ENCODE peak calls at places on chromosomes 12 and 14, in four cellular contexts. One of them, this sample, is unnamed.

GRCh38 chr12:43742106-43742505 is 16.5 kb downstream of the PUS7L start:
- DNase-seq in psoas muscle: no peak
- DNase-seq in uterus: no peak
- DNase-seq in ovary: no peak
- DNase-seq in this sample: no peak

GRCh38 chr12:42819801-42820200 is 230.3 kb upstream of the PRICKLE1 start:
- DNase-seq in psoas muscle: no peak
- DNase-seq in uterus: no peak
- DNase-seq in ovary: no peak
- DNase-seq in this sample: no peak

GRCh38 chr12:57165741-57166140 is 18.3 kb upstream of the LRP1-AS start:
- DNase-seq in psoas muscle: no peak
- DNase-seq in uterus: no peak
- DNase-seq in ovary: peak; percentile 24
- DNase-seq in this sample: no peak

GRCh38 chr12:117042171-117042809 is 56.9 kb downstream of the TESC start:
- DNase-seq in psoas muscle: no peak
- DNase-seq in uterus: no peak
- DNase-seq in ovary: no peak
- DNase-seq in this sample: no peak

GRCh38 chr14:26522985-26523384 is 74.8 kb downstream of the NOVA1 start:
- DNase-seq in psoas muscle: no peak
- DNase-seq in uterus: no peak
- DNase-seq in ovary: no peak
- DNase-seq in this sample: no peak

GRCh38 chr14:22478670-22479069 is 110.4 kb downstream of the DAD1 start:
- DNase-seq in psoas muscle: no peak
- DNase-seq in uterus: peak; percentile 63
- DNase-seq in ovary: peak; percentile 43
- DNase-seq in this sample: no peak

GRCh38 chr14:94998702-94999101 is 158.6 kb downstream of the DICER1 start:
- DNase-seq in psoas muscle: no peak
- DNase-seq in uterus: no peak
- DNase-seq in ovary: no peak
- DNase-seq in this sample: no peak

GRCh38 chr14:49768301-49769121 is 558 bp downstream of the KLHDC2 start:
- DNase-seq in psoas muscle: peak; percentile 84
- DNase-seq in uterus: peak; percentile 35
- DNase-seq in ovary: peak; percentile 42
- DNase-seq in this sample: peak; percentile 85

GRCh38 chr12:53959314-53959713 is 4.6 kb downstream of the HOXC12 start:
- DNase-seq in psoas muscle: no peak
- DNase-seq in uterus: no peak
- DNase-seq in ovary: no peak
- DNase-seq in this sample: no peak

GRCh38 chr12:104555650-104556049 is 98.9 kb downstream of the CHST11 start:
- DNase-seq in psoas muscle: no peak
- DNase-seq in uterus: no peak
- DNase-seq in ovary: no peak
- DNase-seq in this sample: no peak

GRCh38 chr12:110282343-110282860 is 1.4 kb downstream of the ATP2A2 start:
- DNase-seq in psoas muscle: no peak
- DNase-seq in uterus: no peak
- DNase-seq in ovary: no peak
- DNase-seq in this sample: no peak

GRCh38 chr12:48027183-48028002 is 23.1 kb upstream of the COL2A1 start:
- DNase-seq in psoas muscle: no peak
- DNase-seq in uterus: no peak
- DNase-seq in ovary: no peak
- DNase-seq in this sample: no peak

GRCh38 chr14:21066882-21067502 is 3.1 kb upstream of the ARHGEF40 start:
- DNase-seq in psoas muscle: no peak
- DNase-seq in uterus: no peak
- DNase-seq in ovary: no peak
- DNase-seq in this sample: no peak

GRCh38 chr14:89294060-89294459 is 123.0 kb downstream of the FOXN3 start:
- DNase-seq in psoas muscle: no peak
- DNase-seq in uterus: no peak
- DNase-seq in ovary: no peak
- DNase-seq in this sample: peak; percentile 60

GRCh38 chr12:120439646-120440247 is 1.8 kb downstream of the COX6A1 start:
- DNase-seq in psoas muscle: peak; percentile 57
- DNase-seq in uterus: peak; percentile 43
- DNase-seq in ovary: peak; percentile 42
- DNase-seq in this sample: peak; percentile 57

GRCh38 chr12:11622774-11623375 is 26.6 kb upstream of the ETV6 start:
- DNase-seq in psoas muscle: no peak
- DNase-seq in uterus: no peak
- DNase-seq in ovary: no peak
- DNase-seq in this sample: no peak

GRCh38 chr14:104794099-104794498 is 1.4 kb downstream of the AKT1 start:
- DNase-seq in psoas muscle: no peak
- DNase-seq in uterus: no peak
- DNase-seq in ovary: no peak
- DNase-seq in this sample: no peak

GRCh38 chr14:104795781-104796681 is 483 bp upstream of the AKT1 start:
- DNase-seq in psoas muscle: peak; percentile 75
- DNase-seq in uterus: no peak
- DNase-seq in ovary: peak; percentile 55
- DNase-seq in this sample: no peak

GRCh38 chr14:104795468-104795780 is at the start of gene AKT1:
- DNase-seq in psoas muscle: no peak
- DNase-seq in uterus: no peak
- DNase-seq in ovary: no peak
- DNase-seq in this sample: no peak

GRCh38 chr14:104793703-104793959 is 1.9 kb downstream of the AKT1 start:
- DNase-seq in psoas muscle: no peak
- DNase-seq in uterus: no peak
- DNase-seq in ovary: no peak
- DNase-seq in this sample: no peak

DNA sequence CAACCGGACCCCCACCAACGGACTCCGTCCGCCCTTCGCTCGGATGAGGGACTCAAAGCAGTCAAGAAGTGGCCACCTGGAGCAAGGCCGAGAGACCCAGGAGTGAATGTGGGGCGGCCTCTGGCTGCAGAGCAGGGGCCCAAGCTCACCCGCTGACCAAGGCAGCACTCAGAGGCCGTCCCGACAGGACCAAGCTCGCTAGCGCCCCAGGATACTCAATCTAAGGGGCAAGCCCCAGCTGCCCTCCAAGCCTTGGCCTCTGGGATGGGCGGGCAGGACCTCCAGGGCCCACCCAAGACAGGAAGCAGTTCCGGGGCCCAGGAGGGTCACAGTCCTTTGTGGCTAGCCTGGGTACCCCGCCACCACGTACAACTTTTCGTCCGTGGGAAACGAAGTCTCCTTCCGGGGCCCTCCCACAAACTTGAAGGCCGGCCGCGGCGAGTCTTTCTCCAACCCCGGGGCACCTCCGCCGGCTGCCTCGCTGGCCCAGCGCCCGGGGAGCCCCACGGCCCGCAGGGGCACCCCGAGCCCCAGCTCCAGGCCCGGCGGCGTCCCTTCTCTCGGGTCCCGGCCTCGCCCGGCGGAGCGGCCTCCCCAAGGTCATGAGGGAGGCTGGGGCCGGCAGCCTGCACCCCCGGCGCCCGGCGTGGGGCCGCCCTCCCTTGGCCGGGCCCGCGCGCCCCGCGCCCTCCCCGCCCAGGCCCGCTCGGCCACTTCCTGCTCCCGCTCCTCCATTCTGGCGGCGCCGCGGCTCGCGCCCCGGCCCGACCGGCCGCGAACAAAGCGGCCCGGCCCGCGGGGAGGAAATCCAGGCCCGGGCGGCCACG is 694 bp downstream of the AKT1 start:
- DNase-seq in psoas muscle: no peak
- DNase-seq in uterus: no peak
- DNase-seq in ovary: no peak
- DNase-seq in this sample: no peak
- TF ChIP-seq CTCF in psoas muscle: no peak
- TF ChIP-seq CTCF in uterus: no peak
- TF ChIP-seq CTCF in ovary: no peak
- TF ChIP-seq CTCF in this sample: no peak

GRCh38 chr14:105322791-105323556 is 8.4 kb downstream of the PACS2 start:
- DNase-seq in psoas muscle: no peak
- DNase-seq in uterus: no peak
- DNase-seq in ovary: no peak
- DNase-seq in this sample: no peak
- H3K27ac ChIP-seq in psoas muscle: peak overlapping the region; percentile 92
- H3K27ac ChIP-seq in uterus: no peak overlapping the region
- H3K27ac ChIP-seq in ovary: no peak overlapping the region
- H3K27ac ChIP-seq in this sample: no peak overlapping the region

DNA sequence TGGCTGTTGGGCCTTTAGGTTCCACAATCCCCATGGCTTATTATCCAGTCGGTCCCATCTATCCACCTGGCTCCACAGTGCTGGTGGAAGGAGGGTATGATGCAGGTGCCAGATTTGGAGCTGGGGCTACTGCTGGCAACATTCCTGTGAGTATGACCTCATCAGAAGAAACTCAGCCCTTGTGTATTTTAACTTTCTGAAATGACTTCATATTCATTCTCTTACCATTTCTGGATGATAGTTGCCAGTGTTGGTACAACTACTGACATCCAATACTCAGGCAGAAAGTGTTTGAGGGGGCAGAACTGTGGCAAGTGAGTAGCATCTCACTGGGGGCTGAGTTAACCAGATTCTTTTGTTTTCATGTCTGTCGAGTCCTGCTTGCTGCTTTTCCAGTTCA is 2.3 kb downstream of the DAZAP2 start:
- DNase-seq in psoas muscle: no peak
- DNase-seq in uterus: no peak
- DNase-seq in ovary: no peak
- DNase-seq in this sample: no peak
- H3K4me1 ChIP-seq in psoas muscle: peaks cover 27% of the 10 kb centered on the region
- H3K4me1 ChIP-seq in uterus: peaks cover 14% of the 10 kb centered on the region
- H3K4me1 ChIP-seq in ovary: peaks cover 4% of the 10 kb centered on the region
- H3K4me1 ChIP-seq in this sample: peaks cover 9% of the 10 kb centered on the region

GRCh38 chr12:30964896-30965612 is 38.5 kb downstream of the TSPAN11 start:
- DNase-seq in psoas muscle: peak; percentile 26
- DNase-seq in uterus: no peak
- DNase-seq in ovary: no peak
- DNase-seq in this sample: peak; percentile 39
- TF ChIP-seq CTCF in psoas muscle: no peak
- TF ChIP-seq CTCF in uterus: no peak
- TF ChIP-seq CTCF in ovary: no peak
- TF ChIP-seq CTCF in this sample: no peak

GRCh38 chr14:81275305-81275950 is 54.7 kb upstream of the GTF2A1 start:
- DNase-seq in psoas muscle: no peak
- DNase-seq in uterus: no peak
- DNase-seq in ovary: no peak
- DNase-seq in this sample: no peak
- H3K27ac ChIP-seq in psoas muscle: peak overlapping the region; percentile 63
- H3K27ac ChIP-seq in uterus: no peak overlapping the region
- H3K27ac ChIP-seq in ovary: peak overlapping the region; percentile 35
- H3K27ac ChIP-seq in this sample: no peak overlapping the region